ENCODE peak calls at places on chromosomes 4 and X, in nine cellular contexts. J is cardiac fibroblast, T is adrenal gland, M is fibroblast of the aortic adventitia, H is endothelial cell, Y is IMR-90, K is left ventricle myocardium inferior, Z is B cell, R is cardiac muscle cell. N is an unnamed sample.
A peak's percentile ranks its signal among the peaks of the same experiment; 100 is the strongest.

GRCh38 chr4:54945838-54946237 is 179.6 kb downstream of the KDR start:
- DNase-seq in M (no peak), Z (no peak), R (peak; percentile 10), H (peak; percentile 26), K (no peak), J (no peak), T (no peak), Y (no peak), N (no peak)

GRCh38 chr4:1463088-1463926 is 57.1 kb upstream of the NKX1-1 start:
- DNase-seq in H (no peak), M (peak; percentile 25), Y (peak; percentile 69), J (peak; percentile 45), T (no peak), K (no peak), Z (no peak), R (no peak), N (no peak)

GRCh38 chrX:107752037-107752436 is 23.6 kb downstream of the TSC22D3 start:
- DNase-seq in K (no peak), Y (no peak), Z (no peak), H (no peak), M (no peak), J (no peak), T (no peak), R (no peak), N (no peak)

GRCh38 chr4:2400841-2401609 is 17.4 kb downstream of the ZFYVE28 start:
- DNase-seq in Y (no peak), Z (no peak), J (no peak), R (no peak), H (no peak), M (no peak), T (no peak), K (no peak), N (no peak)

GRCh38 chrX:37959212-37960021 is 46.9 kb upstream of the SYTL5 start:
- DNase-seq in J (no peak), T (no peak), Z (no peak), M (no peak), R (no peak), Y (no peak), K (no peak), H (no peak), N (no peak)

GRCh38 chr4:8345946-8346814 is 76.6 kb downstream of the HTRA3 start:
- DNase-seq in M (no peak), H (no peak), T (peak; percentile 7), Z (peak; percentile 2), Y (no peak), K (no peak), R (no peak), J (no peak), N (no peak)

GRCh38 chrX:45164021-45164621 is 36.6 kb downstream of the DIPK2B start:
- DNase-seq in K (peak; percentile 41), J (no peak), M (peak; percentile 31), H (no peak), R (peak; percentile 34), Z (no peak), Y (no peak), T (peak; percentile 45), N (no peak)

GRCh38 chr4:53592686-53593641 is 1.7 kb upstream of the LNX1 start:
- DNase-seq in K (peak; percentile 22), Y (no peak), Z (no peak), R (peak; percentile 32), M (no peak), J (peak; percentile 51), H (peak; percentile 60), T (peak; percentile 62), N (no peak)

GRCh38 chr4:80336582-80336981 is 1.1 kb downstream of the CFAP299 start:
- DNase-seq in H (peak; percentile 33), J (peak; percentile 50), Z (no peak), R (peak; percentile 63), Y (peak; percentile 32), M (peak; percentile 62), T (no peak), K (no peak), N (no peak)

GRCh38 chr4:99352602-99353580 is at the start of gene ADH1C:
- DNase-seq in Z (no peak), M (peak; percentile 47), T (no peak), R (no peak), K (no peak), J (no peak), H (no peak), Y (peak; percentile 1), N (no peak)

GRCh38 chrX:100979881-100980607 is 10.5 kb downstream of the ARL13A start:
- DNase-seq in R (no peak), Y (peak; percentile 22), K (no peak), Z (no peak), T (no peak), J (no peak), H (no peak), M (no peak), N (no peak)

GRCh38 chr4:25320374-25321172 is 8.0 kb downstream of the ZCCHC4 start:
- DNase-seq in R (no peak), J (peak; percentile 90), T (no peak), Z (no peak), Y (peak; percentile 92), H (no peak), M (peak; percentile 79), K (no peak), N (no peak)

GRCh38 chrX:2320580-2321327 is 180.0 kb downstream of the DHRSX start:
- DNase-seq in Z (no peak), H (no peak), M (peak; percentile 58), J (peak; percentile 46), K (peak; percentile 67), Y (peak; percentile 77), R (peak; percentile 75), T (peak; percentile 62), N (no peak)

GRCh38 chr4:25919676-25920075 is 5.7 kb downstream of the SMIM20 start:
- DNase-seq in Z (no peak), T (no peak), M (no peak), R (no peak), J (no peak), H (no peak), Y (peak; percentile 53), K (no peak), N (no peak)

GRCh38 chr4:80295331-80295730 is 28.9 kb downstream of the FGF5 start:
- DNase-seq in T (no peak), H (no peak), K (no peak), R (no peak), Y (no peak), M (no peak), Z (no peak), J (no peak), N (no peak)

GRCh38 chr4:153497091-153497531 is 31.0 kb downstream of the TMEM131L start:
- DNase-seq in T (no peak), H (no peak), Z (peak; percentile 63), Y (peak; percentile 70), M (peak; percentile 40), R (peak; percentile 42), K (no peak), J (peak; percentile 65), N (no peak)

GRCh38 chr4:127586922-127587571 is 45.7 kb upstream of the INTU start:
- DNase-seq in T (no peak), J (peak; percentile 55), Z (no peak), K (no peak), Y (peak; percentile 39), H (peak; percentile 31), R (peak; percentile 65), M (peak; percentile 33), N (peak; percentile 25)

GRCh38 chrX:39729834-39730670 is 367.7 kb downstream of the BCOR start:
- DNase-seq in R (no peak), Y (no peak), J (no peak), T (no peak), Z (no peak), H (peak; percentile 19), M (no peak), K (no peak), N (no peak)

GRCh38 chr4:19026281-19026680 is 1004.7 kb upstream of the LCORL start:
- DNase-seq in J (no peak), H (no peak), K (no peak), R (no peak), Z (no peak), T (no peak), Y (no peak), M (peak; percentile 1), N (no peak)

GRCh38 chr4:41796545-41797210 is 48.2 kb upstream of the PHOX2B start:
- DNase-seq in Y (no peak), M (no peak), J (no peak), K (no peak), T (no peak), Z (no peak), H (peak; percentile 6), R (peak; percentile 33), N (no peak)

GRCh38 chr4:82578935-82579334 is 17.1 kb upstream of the TMEM150C start:
- DNase-seq in M (no peak), H (no peak), Z (no peak), Y (no peak), T (no peak), J (no peak), K (no peak), R (no peak), N (no peak)
- TF ChIP-seq CTCF in M (peak; percentile 34), H (peak; percentile 35), Z (no peak), Y (no peak), T (no peak), J (peak; percentile 32), K (no peak), R (peak; percentile 24), N (no peak)

GRCh38 chr4:149897784-149898183 is 82.1 kb upstream of the IQCM start:
- DNase-seq in Y (peak; percentile 26), J (peak; percentile 53), K (no peak), M (peak; percentile 50), R (peak; percentile 12), Z (no peak), H (no peak), T (no peak), N (peak; percentile 7)
- TF ChIP-seq CTCF in Y (peak; percentile 59), J (peak; percentile 34), K (peak; percentile 52), M (peak; percentile 46), R (no peak), Z (no peak), H (no peak), T (no peak), N (no peak)

GRCh38 chrX:42603016-42603415 is 174.9 kb downstream of the PPP1R2C start:
- DNase-seq in Y (no peak), M (no peak), J (no peak), H (no peak), K (no peak), Z (no peak), R (no peak), T (no peak), N (no peak)
- TF ChIP-seq CTCF in Y (no peak), M (no peak), J (no peak), H (no peak), K (no peak), Z (no peak), R (no peak), T (no peak), N (no peak)

DNA sequence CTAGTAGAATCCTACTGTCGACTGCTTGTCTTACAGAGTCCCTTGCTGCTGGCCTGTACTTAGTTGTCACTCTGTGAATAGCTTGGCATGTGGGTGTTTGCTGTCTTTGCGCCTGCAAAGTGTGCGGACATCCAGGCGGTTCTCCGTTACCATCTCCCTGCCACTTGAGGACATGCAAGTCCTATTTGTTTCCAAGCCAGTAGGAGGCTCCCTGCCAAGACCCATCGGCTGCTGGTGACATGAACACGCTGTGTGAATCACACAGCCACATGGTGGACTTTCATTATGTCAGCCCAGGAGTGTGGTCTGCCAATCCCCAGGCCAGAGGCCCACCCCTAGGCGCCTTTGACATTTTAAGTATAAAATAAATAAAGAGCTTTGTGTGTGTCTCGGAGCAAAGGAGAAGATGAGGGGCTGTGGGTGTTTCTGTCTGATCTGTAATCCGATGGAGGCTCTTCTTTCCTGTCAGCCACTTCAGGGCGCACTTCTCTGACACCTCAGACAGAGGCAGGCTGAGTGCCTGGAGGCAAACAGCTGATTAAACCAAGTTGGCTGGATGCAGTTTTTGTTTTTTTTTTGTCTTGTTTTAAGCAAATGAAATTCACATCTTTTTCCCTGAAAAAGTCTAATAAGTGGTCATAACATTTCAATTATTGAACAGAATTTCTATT is 51.5 kb downstream of the ALPK1 start:
- DNase-seq in K (peak; percentile 84), Z (no peak), Y (peak; percentile 84), R (peak; percentile 78), M (peak; percentile 52), J (peak; percentile 79), T (peak; percentile 54), H (peak; percentile 42), N (no peak)
- TF ChIP-seq CTCF in K (peak; percentile 37), Z (no peak), Y (peak; percentile 25), R (peak; percentile 32), M (no peak), J (peak; percentile 38), T (no peak), H (no peak), N (no peak)

N was measured in GM20000.